ENCODE peak calls at places on chromosomes 4 and X, in four cellular contexts. V is Daoy, M is caudate nucleus, U is right lobe of liver. Y is an unnamed sample.
A peak's percentile ranks its signal among the peaks of the same experiment; 100 is the strongest.

GRCh38 chrX:38224160-38224559 is 3.5 kb upstream of the SRPX start:
- DNase-seq in M (no peak), V (no peak), U (no peak), Y (no peak)

GRCh38 chrX:41086627-41086932 is 1.3 kb downstream of the USP9X start:
- DNase-seq in M (no peak), U (no peak), V (no peak), Y (no peak)

GRCh38 chrX:10083809-10084208 is 73.0 kb upstream of the CLCN4 start:
- DNase-seq in U (no peak), M (no peak), V (no peak), Y (no peak)

GRCh38 chr4:27218013-27218412 is 357.4 kb downstream of the STIM2 start:
- DNase-seq in U (no peak), M (no peak), V (no peak), Y (no peak)

GRCh38 chr4:88037447-88037846 is 30.0 kb downstream of the PKD2 start:
- DNase-seq in V (no peak), U (no peak), M (no peak), Y (no peak)

GRCh38 chr4:30847157-30847556 is 127.0 kb downstream of the PCDH7 start:
- DNase-seq in V (no peak), M (no peak), U (no peak), Y (no peak)

GRCh38 chr4:98976716-98977115 is 18.8 kb upstream of the METAP1 start:
- DNase-seq in V (peak; percentile 5), M (no peak), U (no peak), Y (no peak)

GRCh38 chr4:89222171-89222570 is 85.4 kb downstream of the GPRIN3 start:
- DNase-seq in M (no peak), U (no peak), V (peak; percentile 23), Y (no peak)

GRCh38 chr4:39030726-39031125 is 1.5 kb downstream of the TMEM156 start:
- DNase-seq in U (no peak), M (no peak), V (no peak), Y (no peak)

GRCh38 chr4:82898322-82899243 is 2.0 kb upstream of the THAP9 start:
- DNase-seq in U (no peak), V (peak; percentile 41), M (no peak), Y (peak; percentile 59)

GRCh38 chr4:147351083-147351787 is 129.7 kb upstream of the EDNRA start:
- DNase-seq in V (no peak), U (no peak), M (no peak), Y (no peak)

GRCh38 chr4:40626183-40626990 is 3.3 kb downstream of the RBM47 start:
- DNase-seq in U (no peak), M (no peak), V (peak; percentile 59), Y (no peak)

GRCh38 chrX:8988456-8988855 is 45.5 kb downstream of the FAM9B start:
- DNase-seq in V (peak; percentile 19), U (peak; percentile 68), M (no peak), Y (no peak)

GRCh38 chr4:1767770-1768366 is 25.2 kb upstream of the FGFR3 start:
- DNase-seq in V (peak; percentile 51), M (no peak), U (no peak), Y (peak; percentile 61)

GRCh38 chr4:2936773-2937145 is 26.4 kb downstream of the NOP14 start:
- DNase-seq in V (peak; percentile 77), M (no peak), U (peak; percentile 42), Y (peak; percentile 52)

GRCh38 chr4:507745-508512 is 8.9 kb downstream of the PIGG start:
- DNase-seq in U (no peak), V (no peak), M (no peak), Y (no peak)

GRCh38 chr4:15238720-15239119 is 189.1 kb upstream of the C1QTNF7 start:
- DNase-seq in M (peak; percentile 2), U (no peak), V (peak; percentile 51), Y (no peak)

GRCh38 chrX:2690856-2691542 is at the start of gene CD99:
- DNase-seq in M (no peak), V (peak; percentile 82), U (peak; percentile 97), Y (peak; percentile 93)

GRCh38 chr4:143375326-143376073 is 38.8 kb downstream of the GAB1 start:
- DNase-seq in U (no peak), M (peak; percentile 65), V (peak; percentile 12), Y (no peak)

GRCh38 chrX:22351966-22352365 is 79.3 kb downstream of the CBLL2 start:
- DNase-seq in V (peak; percentile 2), M (no peak), U (no peak), Y (no peak)

GRCh38 chr4:83043801-83044407 is 8.9 kb downstream of the COPS4 start:
- DNase-seq in M (no peak), V (no peak), U (no peak), Y (no peak)

GRCh38 chr4:9764155-9764696 is 17.2 kb upstream of the DRD5 start:
- DNase-seq in U (no peak), M (no peak), V (no peak), Y (no peak)

Y was measured in pancreas.